ENCODE peak calls at places on chromosome 21, in six cellular contexts. N is body of pancreas, E is HL-60, O is ascending aorta, Q is choroid plexus epithelial cell, I is testis. X is an unnamed sample.

GRCh38 chr21:39094847-39095525 is 88.3 kb downstream of the PSMG1 start:
- DNase-seq in N (no peak), E (no peak), O (no peak), Q (peak; percentile 98), I (no peak), X (no peak)

GRCh38 chr21:45950740-45951515 is 30.6 kb upstream of the COL6A1 start:
- DNase-seq in N (no peak), E (no peak), O (no peak), Q (peak; percentile 42), I (peak; percentile 62), X (no peak)

GRCh38 chr21:38927776-38928175 is 122.0 kb downstream of the ETS2 start:
- DNase-seq in N (no peak), E (peak; percentile 78), O (no peak), Q (no peak), I (no peak), X (no peak)

GRCh38 chr21:38989745-38990423 is 184.2 kb downstream of the ETS2 start:
- DNase-seq in N (no peak), E (no peak), O (no peak), Q (peak; percentile 91), I (no peak), X (peak; percentile 67)

GRCh38 chr21:45235488-45235887 is 52.2 kb downstream of the POFUT2 start:
- DNase-seq in N (no peak), E (no peak), O (no peak), Q (no peak), I (no peak), X (no peak)

GRCh38 chr21:15850645-15851044 is 120.9 kb downstream of the USP25 start:
- DNase-seq in N (no peak), E (no peak), O (no peak), Q (peak; percentile 63), I (no peak), X (no peak)

GRCh38 chr21:45253180-45253579 is 34.5 kb downstream of the POFUT2 start:
- DNase-seq in N (no peak), E (no peak), O (no peak), Q (peak; percentile 23), I (no peak), X (no peak)

GRCh38 chr21:15978158-15978805 is 248.5 kb downstream of the USP25 start:
- DNase-seq in N (no peak), E (no peak), O (no peak), Q (peak; percentile 67), I (no peak), X (no peak)

GRCh38 chr21:45576838-45577737 is 34.8 kb upstream of the SLC19A1 start:
- DNase-seq in N (no peak), E (no peak), O (no peak), Q (no peak), I (no peak), X (no peak)

GRCh38 chr21:38955495-38955894 is 149.8 kb downstream of the ETS2 start:
- DNase-seq in N (no peak), E (no peak), O (no peak), Q (peak; percentile 53), I (no peak), X (no peak)

GRCh38 chr21:45113543-45113942 is 39.2 kb downstream of the ADARB1 start:
- DNase-seq in N (no peak), E (no peak), O (no peak), Q (no peak), I (no peak), X (no peak)

GRCh38 chr21:36856643-36857042 is 109.8 kb downstream of the HLCS start:
- DNase-seq in N (no peak), E (no peak), O (no peak), Q (no peak), I (no peak), X (no peak)
- H3K4me3 ChIP-seq in N (no peak overlapping the region), E (no peak overlapping the region), O (no peak overlapping the region), Q (no peak overlapping the region), I (no peak overlapping the region), X (no peak overlapping the region)

GRCh38 chr21:34132905-34133304 is 59.5 kb downstream of the MRPS6 start:
- DNase-seq in N (no peak), E (peak; percentile 65), O (no peak), Q (no peak), I (no peak), X (no peak)

GRCh38 chr21:34133802-34134201 is 60.4 kb downstream of the MRPS6 start:
- DNase-seq in N (no peak), E (no peak), O (no peak), Q (no peak), I (no peak), X (no peak)

GRCh38 chr21:34133392-34133791 is 60.0 kb downstream of the MRPS6 start:
- DNase-seq in N (no peak), E (no peak), O (no peak), Q (no peak), I (no peak), X (no peak)

GRCh38 chr21:34131586-34131985 is 58.2 kb downstream of the MRPS6 start:
- DNase-seq in N (no peak), E (no peak), O (no peak), Q (no peak), I (no peak), X (no peak)

DNA sequence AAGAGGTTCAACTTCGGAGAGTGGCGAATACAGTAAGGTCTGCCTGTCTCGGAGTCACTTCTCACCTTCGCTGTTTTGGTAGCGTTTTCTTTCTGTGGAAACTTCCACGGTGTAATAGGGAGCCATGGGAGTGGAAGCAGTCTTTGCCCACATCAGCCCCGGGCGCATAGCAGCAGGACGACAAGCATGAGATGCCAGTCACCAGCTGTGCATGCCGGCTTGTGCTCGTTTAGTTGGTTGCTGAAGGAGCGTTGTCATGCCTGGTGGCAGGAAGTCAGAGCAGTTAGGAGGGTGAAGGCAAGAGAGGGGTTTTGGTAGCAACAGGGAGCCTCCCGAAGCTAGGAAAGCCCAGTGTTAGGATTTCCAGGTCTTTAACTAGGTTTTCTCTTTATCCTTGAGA is 58.8 kb downstream of the MRPS6 start:
- DNase-seq in N (no peak), E (peak; percentile 8), O (no peak), Q (no peak), I (no peak), X (no peak)
- H3K4me3 ChIP-seq in N (no peak overlapping the region), E (no peak overlapping the region), O (no peak overlapping the region), Q (no peak overlapping the region), I (no peak overlapping the region), X (no peak overlapping the region)

GRCh38 chr21:37219766-37220432 is 47.2 kb downstream of the VPS26C start:
- DNase-seq in N (no peak), E (no peak), O (no peak), Q (peak; percentile 19), I (peak; percentile 12), X (no peak)

GRCh38 chr21:37224861-37225260 is 42.3 kb downstream of the VPS26C start:
- DNase-seq in N (no peak), E (no peak), O (no peak), Q (no peak), I (no peak), X (peak; percentile 41)

GRCh38 chr21:37220981-37221664 is 46.0 kb downstream of the VPS26C start:
- DNase-seq in N (peak; percentile 92), E (peak; percentile 98), O (peak; percentile 88), Q (peak; percentile 94), I (peak; percentile 98), X (peak; percentile 93)

GRCh38 chr21:37223804-37224345 is 43.3 kb downstream of the VPS26C start:
- DNase-seq in N (no peak), E (no peak), O (no peak), Q (no peak), I (peak; percentile 10), X (no peak)

GRCh38 chr21:37220433-37220980 is 46.6 kb downstream of the VPS26C start:
- DNase-seq in N (peak; percentile 27), E (no peak), O (no peak), Q (peak; percentile 69), I (peak; percentile 46), X (no peak)
- H3K4me3 ChIP-seq in N (no peak overlapping the region), E (peak overlapping the region; percentile 77), O (peak overlapping the region; percentile 68), Q (peak overlapping the region; percentile 71), I (peak overlapping the region; percentile 77), X (peak overlapping the region; percentile 59)

GRCh38 chr21:43806017-43806710 is 16.8 kb downstream of the RRP1 start:
- DNase-seq in N (no peak), E (no peak), O (no peak), Q (no peak), I (no peak), X (no peak)

GRCh38 chr21:43802713-43803313 is 13.4 kb downstream of the RRP1 start:
- DNase-seq in N (no peak), E (no peak), O (no peak), Q (no peak), I (no peak), X (no peak)

GRCh38 chr21:43803558-43804300 is 14.4 kb downstream of the RRP1 start:
- DNase-seq in N (no peak), E (no peak), O (no peak), Q (no peak), I (no peak), X (no peak)

GRCh38 chr21:43808367-43808766 is 19.0 kb downstream of the RRP1 start:
- DNase-seq in N (no peak), E (no peak), O (no peak), Q (no peak), I (no peak), X (no peak)

GRCh38 chr21:43805275-43805800 is 16.0 kb downstream of the RRP1 start:
- DNase-seq in N (no peak), E (peak; percentile 91), O (no peak), Q (no peak), I (no peak), X (no peak)
- H3K4me3 ChIP-seq in N (no peak overlapping the region), E (no peak overlapping the region), O (no peak overlapping the region), Q (no peak overlapping the region), I (no peak overlapping the region), X (no peak overlapping the region)

GRCh38 chr21:25568230-25568629 is 39.1 kb downstream of the MRPL39 start:
- DNase-seq in N (no peak), E (no peak), O (no peak), Q (peak; percentile 86), I (peak; percentile 54), X (peak; percentile 44)
- H3K4me3 ChIP-seq in N (no peak overlapping the region), E (no peak overlapping the region), O (no peak overlapping the region), Q (peak overlapping the region; percentile 28), I (no peak overlapping the region), X (no peak overlapping the region)

DNA sequence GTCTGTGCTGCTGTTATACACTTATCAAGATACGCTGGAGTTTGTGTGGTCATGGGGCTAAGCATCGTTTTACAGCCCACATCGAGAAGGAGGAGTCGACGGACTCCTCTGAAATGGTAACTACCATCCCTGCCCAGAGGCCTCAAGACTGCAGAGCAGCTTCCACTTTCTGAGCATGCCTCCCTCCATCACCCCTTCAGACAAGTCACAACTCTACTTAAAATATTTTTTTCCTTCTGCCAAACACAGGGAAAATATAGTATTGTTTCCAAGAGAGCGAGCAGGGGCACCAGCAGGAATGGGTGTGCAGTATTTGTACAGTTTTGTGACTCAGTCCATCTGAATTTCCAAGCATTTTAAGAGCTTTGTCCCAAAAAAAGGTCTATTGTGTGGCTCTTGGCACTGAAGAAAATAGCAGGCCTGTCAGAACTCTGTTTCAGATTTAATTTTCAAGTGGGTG is 14.1 kb downstream of the EVA1C start:
- DNase-seq in N (no peak), E (no peak), O (no peak), Q (no peak), I (no peak), X (no peak)
- H3K4me3 ChIP-seq in N (no peak overlapping the region), E (no peak overlapping the region), O (peak overlapping the region; percentile 16), Q (no peak overlapping the region), I (no peak overlapping the region), X (no peak overlapping the region)

X was measured in adrenal gland.